ENCODE peak calls at places on chromosome 6, in nine cellular contexts. One of them, this sample, is unnamed.

GRCh38 chr6:120924214-120924613 is 410.1 kb downstream of the TBC1D32 start:
- DNase-seq in thoracic aorta: no peak
- DNase-seq in cardiac muscle cell: no peak
- DNase-seq in IMR-90: no peak
- DNase-seq in adrenal gland: no peak
- DNase-seq in CD8-positive, alpha-beta T cell: no peak
- DNase-seq in left lung: no peak
- DNase-seq in spleen: no peak
- DNase-seq in pancreas: no peak
- DNase-seq in this sample: no peak

GRCh38 chr6:105136433-105137350 is 43.1 kb downstream of the POPDC3 start:
- DNase-seq in thoracic aorta: no peak
- DNase-seq in cardiac muscle cell: peak; percentile 86
- DNase-seq in IMR-90: peak; percentile 59
- DNase-seq in adrenal gland: peak; percentile 45
- DNase-seq in CD8-positive, alpha-beta T cell: no peak
- DNase-seq in left lung: peak; percentile 50
- DNase-seq in spleen: peak; percentile 79
- DNase-seq in pancreas: peak; percentile 75
- DNase-seq in this sample: peak; percentile 92

GRCh38 chr6:137878810-137879285 is 11.8 kb downstream of the TNFAIP3 start:
- DNase-seq in thoracic aorta: no peak
- DNase-seq in cardiac muscle cell: peak; percentile 74
- DNase-seq in IMR-90: no peak
- DNase-seq in adrenal gland: no peak
- DNase-seq in CD8-positive, alpha-beta T cell: no peak
- DNase-seq in left lung: no peak
- DNase-seq in spleen: peak; percentile 74
- DNase-seq in pancreas: no peak
- DNase-seq in this sample: peak; percentile 82

GRCh38 chr6:4291453-4292403 is 156.4 kb upstream of the ECI2 start:
- DNase-seq in thoracic aorta: no peak
- DNase-seq in cardiac muscle cell: no peak
- DNase-seq in IMR-90: peak; percentile 75
- DNase-seq in adrenal gland: no peak
- DNase-seq in CD8-positive, alpha-beta T cell: no peak
- DNase-seq in left lung: no peak
- DNase-seq in spleen: no peak
- DNase-seq in pancreas: no peak
- DNase-seq in this sample: no peak

GRCh38 chr6:128569737-128570438 is 49.5 kb upstream of the PTPRK start:
- DNase-seq in thoracic aorta: no peak
- DNase-seq in cardiac muscle cell: no peak
- DNase-seq in IMR-90: peak; percentile 75
- DNase-seq in adrenal gland: no peak
- DNase-seq in CD8-positive, alpha-beta T cell: no peak
- DNase-seq in left lung: no peak
- DNase-seq in spleen: no peak
- DNase-seq in pancreas: no peak
- DNase-seq in this sample: no peak

GRCh38 chr6:33040157-33040556 is 30.8 kb upstream of the HLA-DOA start:
- DNase-seq in thoracic aorta: no peak
- DNase-seq in cardiac muscle cell: no peak
- DNase-seq in IMR-90: no peak
- DNase-seq in adrenal gland: no peak
- DNase-seq in CD8-positive, alpha-beta T cell: no peak
- DNase-seq in left lung: no peak
- DNase-seq in spleen: no peak
- DNase-seq in pancreas: no peak
- DNase-seq in this sample: no peak

GRCh38 chr6:170042596-170043118 is 248.2 kb downstream of the DLL1 start:
- DNase-seq in thoracic aorta: no peak
- DNase-seq in cardiac muscle cell: no peak
- DNase-seq in IMR-90: no peak
- DNase-seq in adrenal gland: no peak
- DNase-seq in CD8-positive, alpha-beta T cell: no peak
- DNase-seq in left lung: no peak
- DNase-seq in spleen: peak; percentile 54
- DNase-seq in pancreas: no peak
- DNase-seq in this sample: peak; percentile 4

GRCh38 chr6:149056777-149057463 is 260.6 kb upstream of the TAB2 start:
- DNase-seq in thoracic aorta: no peak
- DNase-seq in cardiac muscle cell: peak; percentile 49
- DNase-seq in IMR-90: peak; percentile 53
- DNase-seq in adrenal gland: no peak
- DNase-seq in CD8-positive, alpha-beta T cell: no peak
- DNase-seq in left lung: no peak
- DNase-seq in spleen: no peak
- DNase-seq in pancreas: no peak
- DNase-seq in this sample: no peak

GRCh38 chr6:165767228-165767627 is 104.2 kb upstream of the PDE10A start:
- DNase-seq in thoracic aorta: no peak
- DNase-seq in cardiac muscle cell: no peak
- DNase-seq in IMR-90: no peak
- DNase-seq in adrenal gland: no peak
- DNase-seq in CD8-positive, alpha-beta T cell: no peak
- DNase-seq in left lung: peak; percentile 44
- DNase-seq in spleen: no peak
- DNase-seq in pancreas: no peak
- DNase-seq in this sample: no peak

GRCh38 chr6:132967871-132968270 is 153.5 kb downstream of the RPS12 start:
- DNase-seq in thoracic aorta: no peak
- DNase-seq in cardiac muscle cell: no peak
- DNase-seq in IMR-90: no peak
- DNase-seq in adrenal gland: no peak
- DNase-seq in CD8-positive, alpha-beta T cell: no peak
- DNase-seq in left lung: no peak
- DNase-seq in spleen: no peak
- DNase-seq in pancreas: no peak
- DNase-seq in this sample: no peak

GRCh38 chr6:41975276-41975675 is 33.7 kb upstream of the CCND3 start:
- DNase-seq in thoracic aorta: no peak
- DNase-seq in cardiac muscle cell: no peak
- DNase-seq in IMR-90: no peak
- DNase-seq in adrenal gland: no peak
- DNase-seq in CD8-positive, alpha-beta T cell: no peak
- DNase-seq in left lung: no peak
- DNase-seq in spleen: no peak
- DNase-seq in pancreas: no peak
- DNase-seq in this sample: no peak

GRCh38 chr6:1885576-1886003 is 275.9 kb downstream of the FOXC1 start:
- DNase-seq in thoracic aorta: no peak
- DNase-seq in cardiac muscle cell: peak; percentile 15
- DNase-seq in IMR-90: no peak
- DNase-seq in adrenal gland: no peak
- DNase-seq in CD8-positive, alpha-beta T cell: no peak
- DNase-seq in left lung: no peak
- DNase-seq in spleen: no peak
- DNase-seq in pancreas: no peak
- DNase-seq in this sample: no peak

GRCh38 chr6:106557837-106558236 is 71.5 kb downstream of the RTN4IP1 start:
- DNase-seq in thoracic aorta: no peak
- DNase-seq in cardiac muscle cell: no peak
- DNase-seq in IMR-90: no peak
- DNase-seq in adrenal gland: no peak
- DNase-seq in CD8-positive, alpha-beta T cell: no peak
- DNase-seq in left lung: no peak
- DNase-seq in spleen: no peak
- DNase-seq in pancreas: no peak
- DNase-seq in this sample: no peak

GRCh38 chr6:4243237-4243636 is 107.9 kb upstream of the ECI2 start:
- DNase-seq in thoracic aorta: no peak
- DNase-seq in cardiac muscle cell: no peak
- DNase-seq in IMR-90: no peak
- DNase-seq in adrenal gland: no peak
- DNase-seq in CD8-positive, alpha-beta T cell: no peak
- DNase-seq in left lung: no peak
- DNase-seq in spleen: no peak
- DNase-seq in pancreas: no peak
- DNase-seq in this sample: no peak

GRCh38 chr6:148967128-148967527 is 220.3 kb downstream of the UST start:
- DNase-seq in thoracic aorta: no peak
- DNase-seq in cardiac muscle cell: no peak
- DNase-seq in IMR-90: no peak
- DNase-seq in adrenal gland: no peak
- DNase-seq in CD8-positive, alpha-beta T cell: no peak
- DNase-seq in left lung: no peak
- DNase-seq in spleen: no peak
- DNase-seq in pancreas: no peak
- DNase-seq in this sample: no peak

GRCh38 chr6:134402372-134402984 is 84.6 kb upstream of the SGK1 start:
- DNase-seq in thoracic aorta: no peak
- DNase-seq in cardiac muscle cell: no peak
- DNase-seq in IMR-90: no peak
- DNase-seq in adrenal gland: no peak
- DNase-seq in CD8-positive, alpha-beta T cell: no peak
- DNase-seq in left lung: no peak
- DNase-seq in spleen: no peak
- DNase-seq in pancreas: no peak
- DNase-seq in this sample: no peak
- H3K27ac ChIP-seq in thoracic aorta: no peak overlapping the region
- H3K27ac ChIP-seq in cardiac muscle cell: no peak overlapping the region
- H3K27ac ChIP-seq in IMR-90: no peak overlapping the region
- H3K27ac ChIP-seq in adrenal gland: no peak overlapping the region
- H3K27ac ChIP-seq in CD8-positive, alpha-beta T cell: no peak overlapping the region
- H3K27ac ChIP-seq in left lung: peak overlapping the region; percentile 42
- H3K27ac ChIP-seq in spleen: no peak overlapping the region
- H3K27ac ChIP-seq in pancreas: no peak overlapping the region
- H3K27ac ChIP-seq in this sample: peak overlapping the region; percentile 54

GRCh38 chr6:144647406-144647964 is 362.4 kb downstream of the UTRN start:
- DNase-seq in thoracic aorta: no peak
- DNase-seq in cardiac muscle cell: no peak
- DNase-seq in IMR-90: no peak
- DNase-seq in adrenal gland: peak; percentile 58
- DNase-seq in CD8-positive, alpha-beta T cell: no peak
- DNase-seq in left lung: no peak
- DNase-seq in spleen: no peak
- DNase-seq in pancreas: no peak
- DNase-seq in this sample: no peak

GRCh38 chr6:144649085-144649484 is 363.9 kb downstream of the UTRN start:
- DNase-seq in thoracic aorta: no peak
- DNase-seq in cardiac muscle cell: no peak
- DNase-seq in IMR-90: no peak
- DNase-seq in adrenal gland: no peak
- DNase-seq in CD8-positive, alpha-beta T cell: no peak
- DNase-seq in left lung: no peak
- DNase-seq in spleen: no peak
- DNase-seq in pancreas: no peak
- DNase-seq in this sample: no peak

GRCh38 chr6:144647971-144648651 is 363.0 kb downstream of the UTRN start:
- DNase-seq in thoracic aorta: no peak
- DNase-seq in cardiac muscle cell: no peak
- DNase-seq in IMR-90: no peak
- DNase-seq in adrenal gland: no peak
- DNase-seq in CD8-positive, alpha-beta T cell: no peak
- DNase-seq in left lung: no peak
- DNase-seq in spleen: no peak
- DNase-seq in pancreas: no peak
- DNase-seq in this sample: no peak

GRCh38 chr6:144644776-144645175 is 359.6 kb downstream of the UTRN start:
- DNase-seq in thoracic aorta: no peak
- DNase-seq in cardiac muscle cell: no peak
- DNase-seq in IMR-90: peak; percentile 33
- DNase-seq in adrenal gland: no peak
- DNase-seq in CD8-positive, alpha-beta T cell: no peak
- DNase-seq in left lung: no peak
- DNase-seq in spleen: no peak
- DNase-seq in pancreas: no peak
- DNase-seq in this sample: no peak

DNA sequence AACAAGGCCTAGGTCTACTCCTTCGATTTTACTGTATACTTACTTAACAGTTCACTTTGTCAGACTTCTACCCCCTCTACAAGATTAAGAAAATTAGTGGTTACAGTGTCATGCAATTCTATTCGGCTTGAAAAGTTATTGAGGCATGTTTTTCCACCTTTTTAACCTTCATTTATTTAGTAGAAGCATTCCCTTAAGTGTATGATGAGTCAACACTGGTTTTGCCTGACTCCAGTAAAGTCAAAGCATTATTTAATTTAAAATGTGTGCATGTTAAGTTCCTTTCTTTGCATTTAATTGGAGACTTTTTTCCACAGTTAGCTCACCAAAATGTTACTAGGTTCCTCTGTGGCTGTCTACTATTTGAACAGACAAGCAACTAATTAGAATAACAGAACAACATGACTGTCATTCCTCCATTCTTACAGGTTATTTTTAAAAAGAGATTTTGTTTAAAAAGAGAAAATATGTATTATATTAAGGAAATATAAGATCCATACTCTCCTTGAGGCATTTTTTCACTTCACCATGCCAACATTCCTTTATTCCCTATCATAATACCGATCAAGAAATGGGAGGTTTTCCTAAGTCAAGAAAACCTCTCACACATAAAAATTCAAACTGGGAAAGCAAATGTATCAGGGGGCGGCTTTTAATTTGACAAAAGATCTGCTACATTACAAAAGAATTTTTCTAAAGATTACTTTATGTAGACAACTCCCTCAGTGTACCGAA is 361.1 kb downstream of the UTRN start:
- DNase-seq in thoracic aorta: no peak
- DNase-seq in cardiac muscle cell: no peak
- DNase-seq in IMR-90: peak; percentile 34
- DNase-seq in adrenal gland: no peak
- DNase-seq in CD8-positive, alpha-beta T cell: no peak
- DNase-seq in left lung: no peak
- DNase-seq in spleen: no peak
- DNase-seq in pancreas: no peak
- DNase-seq in this sample: no peak
- H3K4me1 ChIP-seq in thoracic aorta: peaks cover 3% of the 10 kb centered on the region
- H3K4me1 ChIP-seq in cardiac muscle cell: no peaks in the 10 kb centered on the region
- H3K4me1 ChIP-seq in IMR-90: no peaks in the 10 kb centered on the region
- H3K4me1 ChIP-seq in adrenal gland: peaks cover 7% of the 10 kb centered on the region
- H3K4me1 ChIP-seq in CD8-positive, alpha-beta T cell: no peaks in the 10 kb centered on the region
- H3K4me1 ChIP-seq in left lung: no peaks in the 10 kb centered on the region
- H3K4me1 ChIP-seq in spleen: no peaks in the 10 kb centered on the region
- H3K4me1 ChIP-seq in pancreas: peaks cover 21% of the 10 kb centered on the region
- H3K4me1 ChIP-seq in this sample: no peaks in the 10 kb centered on the region

DNA sequence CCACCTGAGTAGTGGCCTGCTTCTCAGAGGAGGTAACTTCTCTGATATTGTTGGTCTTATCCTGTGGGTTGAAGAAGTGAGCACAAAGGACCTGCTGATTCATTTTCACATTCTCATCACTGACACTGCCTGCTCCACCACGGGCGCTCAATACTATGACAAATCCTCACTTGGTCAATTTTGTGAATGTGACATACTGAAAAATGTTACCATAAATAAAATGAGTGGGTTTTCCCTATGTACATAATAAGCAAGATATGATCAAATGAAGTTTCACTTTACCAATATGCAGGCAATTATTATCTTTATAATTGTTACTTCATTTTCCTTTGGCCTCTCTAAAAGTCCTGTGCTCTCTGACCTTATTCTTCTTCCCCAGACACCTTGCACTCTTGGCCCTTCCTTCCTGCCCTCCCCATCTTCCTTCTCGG is 71.5 kb upstream of the RIPOR2 start:
- DNase-seq in thoracic aorta: no peak
- DNase-seq in cardiac muscle cell: no peak
- DNase-seq in IMR-90: no peak
- DNase-seq in adrenal gland: no peak
- DNase-seq in CD8-positive, alpha-beta T cell: no peak
- DNase-seq in left lung: no peak
- DNase-seq in spleen: no peak
- DNase-seq in pancreas: no peak
- DNase-seq in this sample: no peak
- H3K27ac ChIP-seq in thoracic aorta: peak overlapping the region; percentile 57
- H3K27ac ChIP-seq in cardiac muscle cell: no peak overlapping the region
- H3K27ac ChIP-seq in IMR-90: no peak overlapping the region
- H3K27ac ChIP-seq in adrenal gland: no peak overlapping the region
- H3K27ac ChIP-seq in CD8-positive, alpha-beta T cell: peak overlapping the region; percentile 29
- H3K27ac ChIP-seq in left lung: peak overlapping the region; percentile 100
- H3K27ac ChIP-seq in spleen: peak overlapping the region; percentile 90
- H3K27ac ChIP-seq in pancreas: peak overlapping the region; percentile 77
- H3K27ac ChIP-seq in this sample: no peak overlapping the region

GRCh38 chr6:111746983-111747773 is 126.1 kb downstream of the FYN start:
- DNase-seq in thoracic aorta: no peak
- DNase-seq in cardiac muscle cell: no peak
- DNase-seq in IMR-90: no peak
- DNase-seq in adrenal gland: no peak
- DNase-seq in CD8-positive, alpha-beta T cell: no peak
- DNase-seq in left lung: no peak
- DNase-seq in spleen: no peak
- DNase-seq in pancreas: no peak
- DNase-seq in this sample: no peak
- H3K4me1 ChIP-seq in thoracic aorta: no peaks in the 10 kb centered on the region
- H3K4me1 ChIP-seq in cardiac muscle cell: peaks cover 6% of the 10 kb centered on the region
- H3K4me1 ChIP-seq in IMR-90: peaks cover 2% of the 10 kb centered on the region
- H3K4me1 ChIP-seq in adrenal gland: no peaks in the 10 kb centered on the region
- H3K4me1 ChIP-seq in CD8-positive, alpha-beta T cell: peaks cover 79% of the 10 kb centered on the region
- H3K4me1 ChIP-seq in left lung: peaks cover 4% of the 10 kb centered on the region
- H3K4me1 ChIP-seq in spleen: peaks cover 33% of the 10 kb centered on the region
- H3K4me1 ChIP-seq in pancreas: no peaks in the 10 kb centered on the region
- H3K4me1 ChIP-seq in this sample: peaks cover 13% of the 10 kb centered on the region

This sample was measured in psoas muscle.